ENCODE peak calls at places on chromosomes 7 and 10, in four cellular contexts. M is A549, S is SK-N-SH, Z is fibroblast of lung. N is an unnamed sample.
A peak's percentile ranks its signal among the peaks of the same experiment; 100 is the strongest.

GRCh38 chr10:112716924-112717348 is 233.1 kb upstream of the TCF7L2 start:
- DNase-seq in Z (peak; percentile 70), S (no peak), M (peak; percentile 86), N (no peak)

GRCh38 chr10:44946201-44946600 is 13.4 kb upstream of the RASSF4 start:
- DNase-seq in M (no peak), Z (peak; percentile 36), S (no peak), N (no peak)

GRCh38 chr10:75773139-75773801 is 341.8 kb downstream of the LRMDA start:
- DNase-seq in M (peak; percentile 67), Z (peak; percentile 85), S (no peak), N (peak; percentile 71)

GRCh38 chr7:73572767-73573186 is 5.6 kb downstream of the TBL2 start:
- DNase-seq in Z (no peak), M (no peak), S (no peak), N (no peak)

GRCh38 chr7:100826546-100827329 is 585 bp downstream of the EPHB4 start:
- DNase-seq in S (no peak), Z (peak; percentile 9), M (no peak), N (peak; percentile 83)

GRCh38 chr7:103987455-103987854 is 2.0 kb downstream of the RELN start:
- DNase-seq in M (no peak), S (no peak), Z (no peak), N (no peak)

GRCh38 chr7:76512941-76513816 is 2.8 kb downstream of the UPK3B start:
- DNase-seq in S (peak; percentile 87), M (peak; percentile 69), Z (no peak), N (peak; percentile 90)

GRCh38 chr7:116836080-116836479 is 26.3 kb upstream of the CAPZA2 start:
- DNase-seq in M (no peak), Z (no peak), S (no peak), N (no peak)

GRCh38 chr10:59346321-59346720 is 16.0 kb downstream of the FAM13C start:
- DNase-seq in Z (no peak), S (no peak), M (no peak), N (no peak)

GRCh38 chr7:18151419-18151818 is 123.8 kb upstream of the PRPS1L1 start:
- DNase-seq in S (peak; percentile 12), M (peak; percentile 4), Z (no peak), N (no peak)

GRCh38 chr7:120445276-120445675 is 172.3 kb downstream of the KCND2 start:
- DNase-seq in Z (no peak), S (no peak), M (no peak), N (no peak)

GRCh38 chr7:107387077-107387476 is 82.8 kb upstream of the GPR22 start:
- DNase-seq in M (no peak), Z (peak; percentile 44), S (peak; percentile 75), N (peak; percentile 22)

GRCh38 chr10:104638861-104639594 is 2.1 kb upstream of the SORCS3 start:
- DNase-seq in M (peak; percentile 11), S (peak; percentile 86), Z (no peak), N (no peak)

GRCh38 chr10:119663866-119664698 is 12.9 kb downstream of the BAG3 start:
- DNase-seq in S (peak; percentile 75), Z (no peak), M (no peak), N (peak; percentile 89)

GRCh38 chr10:102347236-102347828 is 48.2 kb upstream of the NFKB2 start:
- DNase-seq in Z (peak; percentile 40), S (peak; percentile 45), M (peak; percentile 76), N (no peak)

GRCh38 chr10:3099291-3100092 is 32.1 kb downstream of the PFKP start:
- DNase-seq in M (no peak), Z (peak; percentile 83), S (no peak), N (no peak)

GRCh38 chr10:46033602-46034011 is 3.2 kb upstream of the NCOA4 start:
- DNase-seq in Z (peak; percentile 79), M (peak; percentile 46), S (no peak), N (peak; percentile 95)

GRCh38 chr7:38310601-38311057 is 37.2 kb upstream of the TARP start:
- DNase-seq in S (peak; percentile 76), Z (no peak), M (no peak), N (no peak)

GRCh38 chr7:116953372-116953726 is at the start of gene ST7:
- DNase-seq in S (peak; percentile 87), M (peak; percentile 67), Z (peak; percentile 69), N (peak; percentile 96)

GRCh38 chr10:119659951-119660350 is 8.8 kb downstream of the BAG3 start:
- DNase-seq in Z (no peak), M (no peak), S (no peak), N (no peak)

GRCh38 chr10:130787252-130787651 is 524.3 kb downstream of the TCERG1L start:
- DNase-seq in S (peak; percentile 54), M (no peak), Z (no peak), N (no peak)

GRCh38 chr7:29480456-29480855 is 83.2 kb upstream of the PRR15 start:
- DNase-seq in M (no peak), S (no peak), Z (no peak), N (no peak)

GRCh38 chr7:5528071-5528814 is 104.6 kb upstream of the TNRC18 start:
- DNase-seq in Z (no peak), S (no peak), M (peak; percentile 49), N (peak; percentile 38)

GRCh38 chr7:39691821-39692220 is 68.4 kb downstream of the RALA start:
- DNase-seq in Z (peak; percentile 74), M (no peak), S (no peak), N (peak; percentile 76)

GRCh38 chr7:28774529-28775057 is 183.5 kb downstream of the TRIL start:
- DNase-seq in Z (no peak), M (no peak), S (no peak), N (no peak)

GRCh38 chr7:38881015-38881414 is 28.0 kb downstream of the VPS41 start:
- DNase-seq in M (no peak), S (no peak), Z (peak; percentile 13), N (no peak)

GRCh38 chr7:124603066-124603465 is 162.5 kb downstream of the GPR37 start:
- DNase-seq in Z (no peak), S (no peak), M (no peak), N (no peak)

GRCh38 chr10:49448924-49449323 is 53.0 kb upstream of the DRGX start:
- DNase-seq in M (no peak), S (no peak), Z (peak; percentile 30), N (no peak)

GRCh38 chr10:104580321-104580720 is 60.8 kb upstream of the SORCS3 start:
- DNase-seq in Z (peak; percentile 35), S (no peak), M (no peak), N (no peak)

GRCh38 chr10:47268696-47269095 is 31.3 kb upstream of the GDF10 start:
- DNase-seq in Z (no peak), S (no peak), M (no peak), N (no peak)

GRCh38 chr10:97058521-97058920 is 127.2 kb downstream of the SLIT1 start:
- DNase-seq in S (no peak), M (no peak), Z (no peak), N (peak; percentile 36)

GRCh38 chr10:133114726-133115452 is 27.2 kb downstream of the ADGRA1 start:
- DNase-seq in S (no peak), M (no peak), Z (no peak), N (no peak)

GRCh38 chr10:80583681-80584080 is 46.0 kb downstream of the SH2D4B start:
- DNase-seq in Z (no peak), S (no peak), M (no peak), N (no peak)

GRCh38 chr10:6239213-6239991 is 36.7 kb downstream of the PFKFB3 start:
- DNase-seq in M (peak; percentile 98), S (peak; percentile 88), Z (peak; percentile 100), N (peak; percentile 98)

DNA sequence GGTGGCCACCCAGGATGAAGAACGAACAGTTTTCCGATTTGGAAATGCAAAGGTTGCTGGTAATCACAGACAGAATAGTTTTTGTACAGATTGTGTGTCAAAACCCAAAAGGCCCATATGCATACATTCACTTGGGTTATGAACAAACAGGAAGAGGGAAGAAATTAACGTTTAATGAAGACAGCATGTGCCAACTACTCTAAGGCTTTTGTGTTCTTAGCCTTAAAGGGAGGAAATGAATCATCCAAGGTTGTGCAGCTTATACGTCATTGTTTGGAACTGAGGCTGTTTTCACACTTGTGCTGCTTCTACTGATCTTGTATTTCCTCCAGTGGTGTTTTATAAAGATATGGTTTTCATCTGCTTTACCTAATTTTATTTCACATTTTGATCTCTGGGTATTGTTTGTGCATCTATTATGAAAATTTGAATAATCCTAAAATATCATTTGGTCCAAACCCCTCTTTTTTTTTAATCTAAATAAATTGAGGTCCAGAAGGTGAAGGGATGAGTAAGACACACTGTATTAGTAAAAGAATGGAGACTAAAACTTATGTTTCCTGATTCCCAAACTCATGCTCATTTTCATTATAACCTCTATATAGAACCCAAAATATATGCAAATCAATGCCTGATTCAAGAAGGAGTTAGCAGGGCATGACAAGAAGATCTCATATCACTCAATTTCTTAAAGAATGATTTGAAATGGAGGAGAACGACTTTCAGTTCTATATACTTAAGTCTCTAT is 373.1 kb downstream of the THSD7A start:
- DNase-seq in M (peak; percentile 78), Z (peak; percentile 90), S (no peak), N (peak; percentile 1)
- H3K4me2 ChIP-seq in M (peak overlapping the region; percentile 73), Z (no peak overlapping the region), S (no peak overlapping the region), N (no peak overlapping the region)

GRCh38 chr7:155456517-155456771 is 1.5 kb upstream of the EN2 start:
- DNase-seq in S (peak; percentile 41), Z (no peak), M (no peak), N (no peak)
- H3K4me2 ChIP-seq in S (peak overlapping the region; percentile 93), Z (no peak overlapping the region), M (peak overlapping the region; percentile 95), N (no peak overlapping the region)

DNA sequence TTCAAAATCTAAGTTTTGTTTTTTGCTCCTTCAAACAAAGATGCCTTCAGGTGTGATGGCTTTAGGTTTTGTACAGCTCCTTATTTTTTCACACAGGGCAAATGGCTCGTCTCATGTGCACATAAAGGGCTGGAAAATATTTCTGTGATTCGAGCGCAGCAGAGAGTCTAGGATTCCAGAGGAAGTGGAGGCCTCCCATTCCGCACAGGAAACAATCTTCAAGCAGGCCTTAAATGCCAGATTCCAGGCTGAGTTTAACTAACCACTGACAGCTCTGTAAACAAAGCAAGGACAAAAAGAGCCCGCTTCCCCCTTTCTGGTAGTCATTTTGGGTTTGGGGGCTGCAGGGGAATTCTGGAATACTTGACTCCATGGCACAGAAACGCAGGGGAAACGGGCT is 87.1 kb downstream of the CALD1 start:
- DNase-seq in Z (peak; percentile 52), S (no peak), M (no peak), N (no peak)
- H3K4me2 ChIP-seq in Z (peak overlapping the region; percentile 75), S (no peak overlapping the region), M (no peak overlapping the region), N (peak overlapping the region; percentile 34)

GRCh38 chr10:11587860-11588259 is 23.6 kb downstream of the USP6NL start:
- DNase-seq in M (no peak), Z (no peak), S (no peak), N (no peak)
- H3K4me2 ChIP-seq in M (no peak overlapping the region), Z (no peak overlapping the region), S (no peak overlapping the region), N (no peak overlapping the region)

GRCh38 chr7:95330194-95331003 is 6.1 kb upstream of the PON1 start:
- DNase-seq in S (no peak), Z (peak; percentile 14), M (no peak), N (no peak)

GRCh38 chr7:95331004-95331337 is 6.6 kb upstream of the PON1 start:
- DNase-seq in Z (no peak), M (no peak), S (no peak), N (no peak)

GRCh38 chr7:95338832-95339231 is 14.5 kb upstream of the PON1 start:
- DNase-seq in M (no peak), Z (no peak), S (no peak), N (no peak)

GRCh38 chr7:95335093-95335492 is 10.8 kb upstream of the PON1 start:
- DNase-seq in M (no peak), Z (peak; percentile 93), S (no peak), N (no peak)

GRCh38 chr7:95334434-95334833 is 10.1 kb upstream of the PON1 start:
- DNase-seq in S (no peak), M (no peak), Z (peak; percentile 42), N (no peak)
- H3K4me2 ChIP-seq in S (peak overlapping the region; percentile 20), M (peak overlapping the region; percentile 11), Z (no peak overlapping the region), N (peak overlapping the region; percentile 49)

GRCh38 chr7:144568234-144568633 is 164.7 kb upstream of the NOBOX start:
- DNase-seq in S (no peak), Z (no peak), M (no peak), N (no peak)

GRCh38 chr7:144565586-144565985 is 162.1 kb upstream of the NOBOX start:
- DNase-seq in Z (no peak), S (no peak), M (no peak), N (no peak)
- H3K4me2 ChIP-seq in Z (no peak overlapping the region), S (no peak overlapping the region), M (no peak overlapping the region), N (no peak overlapping the region)

N was measured in osteoblast.